ENCODE peak calls at places on chromosomes 6 and 20, in nine cellular contexts. One of them, this sample, is unnamed.

GRCh38 chr20:2671977-2672376 is 8.0 kb upstream of the IDH3B start:
- DNase-seq in heart right ventricle: no peak
- DNase-seq in GM12878: no peak
- DNase-seq in stomach: no peak
- DNase-seq in lower leg skin: no peak
- DNase-seq in endodermal cell: peak; percentile 80
- DNase-seq in foreskin fibroblast: no peak
- DNase-seq in astrocyte: no peak
- DNase-seq in BJ: no peak
- DNase-seq in this sample: no peak

GRCh38 chr6:91376686-91377085 is 789.8 kb upstream of the MAP3K7 start:
- DNase-seq in heart right ventricle: no peak
- DNase-seq in GM12878: no peak
- DNase-seq in stomach: peak; percentile 44
- DNase-seq in lower leg skin: no peak
- DNase-seq in endodermal cell: no peak
- DNase-seq in foreskin fibroblast: no peak
- DNase-seq in astrocyte: no peak
- DNase-seq in BJ: no peak
- DNase-seq in this sample: no peak

GRCh38 chr6:168607272-168608112 is 166.5 kb downstream of the SMOC2 start:
- DNase-seq in heart right ventricle: no peak
- DNase-seq in GM12878: no peak
- DNase-seq in stomach: no peak
- DNase-seq in lower leg skin: no peak
- DNase-seq in endodermal cell: no peak
- DNase-seq in foreskin fibroblast: no peak
- DNase-seq in astrocyte: no peak
- DNase-seq in BJ: no peak
- DNase-seq in this sample: no peak

GRCh38 chr6:135673671-135674309 is 176.2 kb upstream of the AHI1 start:
- DNase-seq in heart right ventricle: no peak
- DNase-seq in GM12878: no peak
- DNase-seq in stomach: no peak
- DNase-seq in lower leg skin: no peak
- DNase-seq in endodermal cell: no peak
- DNase-seq in foreskin fibroblast: no peak
- DNase-seq in astrocyte: peak; percentile 63
- DNase-seq in BJ: no peak
- DNase-seq in this sample: no peak

GRCh38 chr6:101011165-101011564 is 130.0 kb upstream of the ASCC3 start:
- DNase-seq in heart right ventricle: no peak
- DNase-seq in GM12878: peak; percentile 33
- DNase-seq in stomach: no peak
- DNase-seq in lower leg skin: no peak
- DNase-seq in endodermal cell: no peak
- DNase-seq in foreskin fibroblast: peak; percentile 6
- DNase-seq in astrocyte: no peak
- DNase-seq in BJ: no peak
- DNase-seq in this sample: no peak

GRCh38 chr6:14804444-14805210 is 441.2 kb upstream of the JARID2 start:
- DNase-seq in heart right ventricle: peak; percentile 90
- DNase-seq in GM12878: no peak
- DNase-seq in stomach: peak; percentile 77
- DNase-seq in lower leg skin: peak; percentile 43
- DNase-seq in endodermal cell: no peak
- DNase-seq in foreskin fibroblast: peak; percentile 83
- DNase-seq in astrocyte: peak; percentile 92
- DNase-seq in BJ: peak; percentile 51
- DNase-seq in this sample: no peak

GRCh38 chr6:44151348-44152108 is 7.1 kb upstream of the CAPN11 start:
- DNase-seq in heart right ventricle: peak; percentile 78
- DNase-seq in GM12878: no peak
- DNase-seq in stomach: peak; percentile 86
- DNase-seq in lower leg skin: peak; percentile 53
- DNase-seq in endodermal cell: peak; percentile 94
- DNase-seq in foreskin fibroblast: peak; percentile 84
- DNase-seq in astrocyte: peak; percentile 32
- DNase-seq in BJ: no peak
- DNase-seq in this sample: no peak

GRCh38 chr6:169863149-169863525 is 111.7 kb downstream of the ERMARD start:
- DNase-seq in heart right ventricle: no peak
- DNase-seq in GM12878: no peak
- DNase-seq in stomach: peak; percentile 21
- DNase-seq in lower leg skin: no peak
- DNase-seq in endodermal cell: no peak
- DNase-seq in foreskin fibroblast: no peak
- DNase-seq in astrocyte: no peak
- DNase-seq in BJ: no peak
- DNase-seq in this sample: peak; percentile 77

GRCh38 chr6:13013681-13014550 is 297.3 kb downstream of the PHACTR1 start:
- DNase-seq in heart right ventricle: peak; percentile 29
- DNase-seq in GM12878: no peak
- DNase-seq in stomach: no peak
- DNase-seq in lower leg skin: no peak
- DNase-seq in endodermal cell: peak; percentile 74
- DNase-seq in foreskin fibroblast: peak; percentile 62
- DNase-seq in astrocyte: no peak
- DNase-seq in BJ: no peak
- DNase-seq in this sample: no peak

GRCh38 chr6:73604461-73604860 is 49.3 kb downstream of the SLC17A5 start:
- DNase-seq in heart right ventricle: no peak
- DNase-seq in GM12878: no peak
- DNase-seq in stomach: no peak
- DNase-seq in lower leg skin: no peak
- DNase-seq in endodermal cell: no peak
- DNase-seq in foreskin fibroblast: no peak
- DNase-seq in astrocyte: no peak
- DNase-seq in BJ: no peak
- DNase-seq in this sample: no peak

GRCh38 chr6:100116409-100117194 is 122.6 kb upstream of the MCHR2 start:
- DNase-seq in heart right ventricle: no peak
- DNase-seq in GM12878: no peak
- DNase-seq in stomach: no peak
- DNase-seq in lower leg skin: peak; percentile 36
- DNase-seq in endodermal cell: peak; percentile 85
- DNase-seq in foreskin fibroblast: peak; percentile 89
- DNase-seq in astrocyte: peak; percentile 53
- DNase-seq in BJ: peak; percentile 57
- DNase-seq in this sample: no peak

GRCh38 chr6:108655840-108656650 is 95.3 kb downstream of the FOXO3 start:
- DNase-seq in heart right ventricle: no peak
- DNase-seq in GM12878: no peak
- DNase-seq in stomach: no peak
- DNase-seq in lower leg skin: no peak
- DNase-seq in endodermal cell: no peak
- DNase-seq in foreskin fibroblast: peak; percentile 88
- DNase-seq in astrocyte: peak; percentile 87
- DNase-seq in BJ: peak; percentile 70
- DNase-seq in this sample: no peak

GRCh38 chr6:100880901-100881706 is at the start of gene ASCC3:
- DNase-seq in heart right ventricle: peak; percentile 96
- DNase-seq in GM12878: peak; percentile 63
- DNase-seq in stomach: peak; percentile 93
- DNase-seq in lower leg skin: peak; percentile 92
- DNase-seq in endodermal cell: peak; percentile 96
- DNase-seq in foreskin fibroblast: peak; percentile 98
- DNase-seq in astrocyte: peak; percentile 75
- DNase-seq in BJ: peak; percentile 48
- DNase-seq in this sample: no peak

DNA sequence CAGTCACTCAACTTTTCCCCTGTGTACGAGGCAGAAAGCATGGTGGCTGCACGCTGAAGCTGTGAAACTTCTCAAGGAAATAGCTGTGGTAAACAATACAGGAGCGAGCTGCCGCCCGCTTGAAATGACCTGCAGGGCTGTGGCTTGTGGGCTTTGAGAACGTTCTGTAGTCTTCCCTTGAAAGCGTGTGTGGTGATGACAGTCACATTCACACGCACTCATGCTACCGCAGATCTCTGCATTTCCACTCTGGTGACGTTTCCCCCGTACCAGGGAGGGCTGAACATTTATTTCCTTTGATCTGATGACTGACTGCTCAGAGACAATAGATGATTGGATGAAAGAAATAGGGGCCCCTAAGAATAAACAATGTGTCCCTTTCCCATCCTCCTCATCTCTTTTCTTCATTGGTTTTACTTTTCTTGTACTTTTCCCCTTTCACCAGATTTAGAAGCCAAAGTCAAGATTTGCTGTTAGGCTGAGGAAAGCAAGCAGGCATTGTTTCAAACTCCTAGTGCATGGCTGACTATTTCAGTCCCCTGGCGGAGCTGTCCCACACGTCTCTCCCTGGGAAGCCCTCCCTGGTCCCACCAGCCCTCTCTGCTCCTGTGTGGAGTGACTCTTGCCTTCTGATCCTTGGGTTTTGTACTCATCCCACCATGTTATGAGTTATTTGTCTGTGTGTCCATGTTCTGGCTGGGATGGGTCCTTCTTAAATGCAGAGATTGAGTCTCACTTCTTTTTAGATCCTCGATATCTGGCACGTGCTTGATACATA is 3.9 kb downstream of the SYTL3 start:
- DNase-seq in heart right ventricle: peak; percentile 34
- DNase-seq in GM12878: peak; percentile 91
- DNase-seq in stomach: peak; percentile 61
- DNase-seq in lower leg skin: peak; percentile 58
- DNase-seq in endodermal cell: peak; percentile 48
- DNase-seq in foreskin fibroblast: no peak
- DNase-seq in astrocyte: peak; percentile 64
- DNase-seq in BJ: no peak
- DNase-seq in this sample: no peak
- H3K4me3 ChIP-seq in heart right ventricle: no peak overlapping the region
- H3K4me3 ChIP-seq in GM12878: no peak overlapping the region
- H3K4me3 ChIP-seq in stomach: no peak overlapping the region
- H3K4me3 ChIP-seq in lower leg skin: no peak overlapping the region
- H3K4me3 ChIP-seq in endodermal cell: no peak overlapping the region
- H3K4me3 ChIP-seq in foreskin fibroblast: no peak overlapping the region
- H3K4me3 ChIP-seq in astrocyte: no peak overlapping the region
- H3K4me3 ChIP-seq in BJ: no peak overlapping the region
- H3K4me3 ChIP-seq in this sample: peak overlapping the region; percentile 22

GRCh38 chr20:59220161-59220560 is 56.5 kb downstream of the ZNF831 start:
- DNase-seq in heart right ventricle: no peak
- DNase-seq in GM12878: no peak
- DNase-seq in stomach: no peak
- DNase-seq in lower leg skin: no peak
- DNase-seq in endodermal cell: no peak
- DNase-seq in foreskin fibroblast: no peak
- DNase-seq in astrocyte: no peak
- DNase-seq in BJ: no peak
- DNase-seq in this sample: no peak

GRCh38 chr20:59221049-59221748 is 57.6 kb downstream of the ZNF831 start:
- DNase-seq in heart right ventricle: no peak
- DNase-seq in GM12878: no peak
- DNase-seq in stomach: no peak
- DNase-seq in lower leg skin: no peak
- DNase-seq in endodermal cell: peak; percentile 59
- DNase-seq in foreskin fibroblast: peak; percentile 6
- DNase-seq in astrocyte: no peak
- DNase-seq in BJ: no peak
- DNase-seq in this sample: no peak

GRCh38 chr20:59217162-59217561 is 53.5 kb downstream of the ZNF831 start:
- DNase-seq in heart right ventricle: no peak
- DNase-seq in GM12878: no peak
- DNase-seq in stomach: no peak
- DNase-seq in lower leg skin: no peak
- DNase-seq in endodermal cell: no peak
- DNase-seq in foreskin fibroblast: no peak
- DNase-seq in astrocyte: no peak
- DNase-seq in BJ: no peak
- DNase-seq in this sample: no peak

GRCh38 chr20:59217794-59218193 is 54.2 kb downstream of the ZNF831 start:
- DNase-seq in heart right ventricle: no peak
- DNase-seq in GM12878: no peak
- DNase-seq in stomach: no peak
- DNase-seq in lower leg skin: no peak
- DNase-seq in endodermal cell: no peak
- DNase-seq in foreskin fibroblast: no peak
- DNase-seq in astrocyte: no peak
- DNase-seq in BJ: no peak
- DNase-seq in this sample: no peak

GRCh38 chr20:59219206-59219605 is 55.6 kb downstream of the ZNF831 start:
- DNase-seq in heart right ventricle: no peak
- DNase-seq in GM12878: no peak
- DNase-seq in stomach: no peak
- DNase-seq in lower leg skin: no peak
- DNase-seq in endodermal cell: no peak
- DNase-seq in foreskin fibroblast: no peak
- DNase-seq in astrocyte: no peak
- DNase-seq in BJ: no peak
- DNase-seq in this sample: no peak
- H3K4me3 ChIP-seq in heart right ventricle: no peak overlapping the region
- H3K4me3 ChIP-seq in GM12878: no peak overlapping the region
- H3K4me3 ChIP-seq in stomach: no peak overlapping the region
- H3K4me3 ChIP-seq in lower leg skin: no peak overlapping the region
- H3K4me3 ChIP-seq in endodermal cell: no peak overlapping the region
- H3K4me3 ChIP-seq in foreskin fibroblast: no peak overlapping the region
- H3K4me3 ChIP-seq in astrocyte: no peak overlapping the region
- H3K4me3 ChIP-seq in BJ: no peak overlapping the region
- H3K4me3 ChIP-seq in this sample: no peak overlapping the region

GRCh38 chr20:18754030-18754659 is 59.4 kb upstream of the SCP2D1 start:
- DNase-seq in heart right ventricle: no peak
- DNase-seq in GM12878: peak; percentile 73
- DNase-seq in stomach: no peak
- DNase-seq in lower leg skin: no peak
- DNase-seq in endodermal cell: no peak
- DNase-seq in foreskin fibroblast: no peak
- DNase-seq in astrocyte: no peak
- DNase-seq in BJ: no peak
- DNase-seq in this sample: no peak

GRCh38 chr20:18749528-18749927 is 64.1 kb upstream of the SCP2D1 start:
- DNase-seq in heart right ventricle: no peak
- DNase-seq in GM12878: no peak
- DNase-seq in stomach: no peak
- DNase-seq in lower leg skin: no peak
- DNase-seq in endodermal cell: no peak
- DNase-seq in foreskin fibroblast: no peak
- DNase-seq in astrocyte: no peak
- DNase-seq in BJ: no peak
- DNase-seq in this sample: no peak

GRCh38 chr20:18747090-18747489 is 66.5 kb upstream of the SCP2D1 start:
- DNase-seq in heart right ventricle: no peak
- DNase-seq in GM12878: no peak
- DNase-seq in stomach: no peak
- DNase-seq in lower leg skin: no peak
- DNase-seq in endodermal cell: no peak
- DNase-seq in foreskin fibroblast: no peak
- DNase-seq in astrocyte: no peak
- DNase-seq in BJ: no peak
- DNase-seq in this sample: no peak

GRCh38 chr20:18750735-18751134 is 62.8 kb upstream of the SCP2D1 start:
- DNase-seq in heart right ventricle: no peak
- DNase-seq in GM12878: peak; percentile 13
- DNase-seq in stomach: no peak
- DNase-seq in lower leg skin: no peak
- DNase-seq in endodermal cell: peak; percentile 35
- DNase-seq in foreskin fibroblast: no peak
- DNase-seq in astrocyte: no peak
- DNase-seq in BJ: no peak
- DNase-seq in this sample: no peak
- H3K4me3 ChIP-seq in heart right ventricle: no peak overlapping the region
- H3K4me3 ChIP-seq in GM12878: no peak overlapping the region
- H3K4me3 ChIP-seq in stomach: no peak overlapping the region
- H3K4me3 ChIP-seq in lower leg skin: no peak overlapping the region
- H3K4me3 ChIP-seq in endodermal cell: no peak overlapping the region
- H3K4me3 ChIP-seq in foreskin fibroblast: no peak overlapping the region
- H3K4me3 ChIP-seq in astrocyte: no peak overlapping the region
- H3K4me3 ChIP-seq in BJ: no peak overlapping the region
- H3K4me3 ChIP-seq in this sample: no peak overlapping the region

GRCh38 chr6:28953039-28953872 is 29.5 kb upstream of the TRIM27 start:
- DNase-seq in heart right ventricle: no peak
- DNase-seq in GM12878: peak; percentile 56
- DNase-seq in stomach: no peak
- DNase-seq in lower leg skin: no peak
- DNase-seq in endodermal cell: peak; percentile 84
- DNase-seq in foreskin fibroblast: peak; percentile 82
- DNase-seq in astrocyte: peak; percentile 35
- DNase-seq in BJ: no peak
- DNase-seq in this sample: no peak
- H3K4me3 ChIP-seq in heart right ventricle: peak overlapping the region; percentile 36
- H3K4me3 ChIP-seq in GM12878: peak overlapping the region; percentile 72
- H3K4me3 ChIP-seq in stomach: peak overlapping the region; percentile 34
- H3K4me3 ChIP-seq in lower leg skin: no peak overlapping the region
- H3K4me3 ChIP-seq in endodermal cell: peak overlapping the region; percentile 97
- H3K4me3 ChIP-seq in foreskin fibroblast: peak overlapping the region; percentile 68
- H3K4me3 ChIP-seq in astrocyte: peak overlapping the region; percentile 77
- H3K4me3 ChIP-seq in BJ: peak overlapping the region; percentile 47
- H3K4me3 ChIP-seq in this sample: peak overlapping the region; percentile 18

This sample was measured in vagina.